ENCODE peak calls at places on chromosomes 5 and 9, in eight cellular contexts. E, C, F, B, G, A, Y and V are unnamed samples.

GRCh38 chr9:85040141-85040540 is 370.6 kb downstream of the NTRK2 start:
- DNase-seq in E (no peak), C (no peak), F (no peak), B (no peak), G (no peak), A (no peak), Y (no peak), V (no peak)

GRCh38 chr9:81980568-81980967 is 8.0 kb upstream of the SPATA31D1 start:
- DNase-seq in E (no peak), C (no peak), F (no peak), B (no peak), G (no peak), A (no peak), Y (no peak), V (no peak)

GRCh38 chr5:79806741-79807140 is 117.1 kb downstream of the CMYA5 start:
- DNase-seq in E (no peak), C (no peak), F (no peak), B (no peak), G (no peak), A (no peak), Y (no peak), V (no peak)

GRCh38 chr5:35120745-35121144 is 73.0 kb upstream of the AGXT2 start:
- DNase-seq in E (no peak), C (no peak), F (no peak), B (no peak), G (no peak), A (no peak), Y (no peak), V (no peak)

GRCh38 chr9:21904371-21904770 is 89.8 kb downstream of the CDKN2A start:
- DNase-seq in E (peak; percentile 41), C (no peak), F (no peak), B (no peak), G (no peak), A (no peak), Y (no peak), V (no peak)

GRCh38 chr9:134455951-134456739 is 129.9 kb downstream of the RXRA start:
- DNase-seq in E (peak; percentile 96), C (peak; percentile 84), F (peak; percentile 64), B (peak; percentile 81), G (peak; percentile 87), A (no peak), Y (peak; percentile 85), V (no peak)

GRCh38 chr9:108377382-108377781 is 478.4 kb downstream of the ACTL7B start:
- DNase-seq in E (no peak), C (no peak), F (peak; percentile 13), B (no peak), G (no peak), A (no peak), Y (no peak), V (no peak)

GRCh38 chr5:124580925-124581821 is 165.3 kb downstream of the ZNF608 start:
- DNase-seq in E (peak; percentile 68), C (no peak), F (no peak), B (no peak), G (no peak), A (peak; percentile 73), Y (no peak), V (no peak)

GRCh38 chr9:138020795-138021182 is 143.2 kb downstream of the CACNA1B start:
- DNase-seq in E (no peak), C (no peak), F (no peak), B (peak; percentile 20), G (no peak), A (no peak), Y (no peak), V (no peak)

GRCh38 chr9:131986089-131986488 is 93.6 kb downstream of the MED27 start:
- DNase-seq in E (no peak), C (no peak), F (peak; percentile 68), B (no peak), G (no peak), A (no peak), Y (no peak), V (no peak)

GRCh38 chr9:18504707-18505106 is 30.8 kb downstream of the ADAMTSL1 start:
- DNase-seq in E (no peak), C (no peak), F (no peak), B (no peak), G (no peak), A (no peak), Y (no peak), V (no peak)

GRCh38 chr9:131366745-131367401 is 27.0 kb upstream of the PRRC2B start:
- DNase-seq in E (peak; percentile 60), C (no peak), F (peak; percentile 52), B (no peak), G (no peak), A (peak; percentile 40), Y (no peak), V (no peak)

GRCh38 chr5:64854855-64855254 is 86.1 kb downstream of the CWC27 start:
- DNase-seq in E (no peak), C (no peak), F (no peak), B (no peak), G (no peak), A (no peak), Y (no peak), V (no peak)

GRCh38 chr5:132830436-132831094 is at the start of gene SHROOM1:
- DNase-seq in E (peak; percentile 33), C (peak; percentile 66), F (peak; percentile 68), B (peak; percentile 92), G (no peak), A (peak; percentile 83), Y (no peak), V (no peak)

GRCh38 chr9:134733480-134734232 is 92.1 kb downstream of the COL5A1 start:
- DNase-seq in E (no peak), C (no peak), F (no peak), B (no peak), G (no peak), A (no peak), Y (no peak), V (no peak)

GRCh38 chr9:75170898-75171360 is 82.6 kb downstream of the OSTF1 start:
- DNase-seq in E (no peak), C (no peak), F (peak; percentile 8), B (no peak), G (no peak), A (no peak), Y (no peak), V (no peak)

GRCh38 chr9:120609636-120610035 is 29.7 kb upstream of the CDK5RAP2 start:
- DNase-seq in E (no peak), C (no peak), F (no peak), B (no peak), G (no peak), A (no peak), Y (no peak), V (no peak)

GRCh38 chr9:86287013-86287412 is 4.7 kb upstream of the ISCA1 start:
- DNase-seq in E (no peak), C (no peak), F (peak; percentile 39), B (no peak), G (no peak), A (no peak), Y (no peak), V (peak; percentile 23)
- TF ChIP-seq CTCF in E (no peak), C (peak; percentile 11), F (peak; percentile 49), B (peak; percentile 29), G (no peak), A (no peak), Y (no peak), V (peak; percentile 58)

GRCh38 chr5:17005087-17005828 is 69.2 kb upstream of the MYO10 start:
- DNase-seq in E (no peak), C (no peak), F (no peak), B (no peak), G (no peak), A (no peak), Y (no peak), V (no peak)
- TF ChIP-seq CTCF in E (no peak), C (no peak), F (no peak), B (no peak), G (no peak), A (no peak), Y (no peak), V (no peak)

GRCh38 chr9:88074931-88075330 is 63.3 kb downstream of the SPATA31C2 start:
- DNase-seq in E (no peak), C (no peak), F (no peak), B (no peak), G (no peak), A (no peak), Y (no peak), V (no peak)

GRCh38 chr9:88076286-88077070 is 61.8 kb downstream of the SPATA31C2 start:
- DNase-seq in E (peak; percentile 10), C (peak; percentile 81), F (peak; percentile 81), B (peak; percentile 37), G (peak; percentile 67), A (peak; percentile 86), Y (no peak), V (peak; percentile 48)

GRCh38 chr9:88072831-88073365 is 65.4 kb downstream of the SPATA31C2 start:
- DNase-seq in E (no peak), C (no peak), F (peak; percentile 78), B (no peak), G (no peak), A (no peak), Y (no peak), V (no peak)

GRCh38 chr9:88077071-88077617 is 61.1 kb downstream of the SPATA31C2 start:
- DNase-seq in E (no peak), C (no peak), F (no peak), B (no peak), G (no peak), A (no peak), Y (no peak), V (no peak)

DNA sequence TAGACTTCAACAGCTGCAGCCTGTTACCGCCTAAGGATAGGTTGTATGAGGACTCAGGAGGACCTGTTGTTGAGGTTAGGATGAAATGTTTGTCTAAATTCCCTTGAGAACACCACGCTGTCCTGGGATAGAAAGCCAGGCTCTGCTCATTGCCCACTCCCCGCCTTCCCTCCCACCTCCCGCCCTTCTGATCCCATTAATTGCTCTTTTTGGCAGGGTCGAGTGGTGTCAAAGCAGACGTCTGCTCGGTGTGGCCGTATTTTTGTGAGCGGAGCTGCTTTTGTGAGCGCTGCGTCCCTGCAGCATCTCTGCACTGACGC is 62.3 kb downstream of the SPATA31C2 start:
- DNase-seq in E (no peak), C (no peak), F (no peak), B (no peak), G (no peak), A (no peak), Y (no peak), V (no peak)
- TF ChIP-seq CTCF in E (peak; percentile 4), C (no peak), F (no peak), B (peak; percentile 3), G (no peak), A (no peak), Y (no peak), V (no peak)

GRCh38 chr5:60960591-60960990 is 15.6 kb downstream of the NDUFAF2 start:
- DNase-seq in E (peak; percentile 40), C (no peak), F (peak; percentile 16), B (peak; percentile 21), G (no peak), A (no peak), Y (no peak), V (no peak)

GRCh38 chr5:60958712-60959111 is 13.7 kb downstream of the NDUFAF2 start:
- DNase-seq in E (no peak), C (no peak), F (no peak), B (no peak), G (no peak), A (no peak), Y (no peak), V (no peak)

GRCh38 chr5:60958088-60958487 is 13.1 kb downstream of the NDUFAF2 start:
- DNase-seq in E (no peak), C (no peak), F (no peak), B (no peak), G (no peak), A (no peak), Y (no peak), V (no peak)

GRCh38 chr5:60961685-60962084 is 16.7 kb downstream of the NDUFAF2 start:
- DNase-seq in E (no peak), C (no peak), F (no peak), B (no peak), G (no peak), A (no peak), Y (no peak), V (peak; percentile 65)

GRCh38 chr5:60959156-60959555 is 14.2 kb downstream of the NDUFAF2 start:
- DNase-seq in E (peak; percentile 56), C (no peak), F (peak; percentile 51), B (peak; percentile 16), G (no peak), A (no peak), Y (no peak), V (no peak)
- TF ChIP-seq CTCF in E (no peak), C (peak; percentile 48), F (peak; percentile 52), B (peak; percentile 25), G (peak; percentile 17), A (no peak), Y (peak; percentile 61), V (no peak)